ENCODE peak calls at places on chromosomes 2 and 18, in ten cellular contexts. One of them, this sample, is unnamed.
A peak's percentile ranks its signal among the peaks of the same experiment; 100 is the strongest.

GRCh38 chr18:37287601-37288000 is 278.0 kb downstream of the CELF4 start:
- DNase-seq in upper lobe of right lung: no peak
- DNase-seq in ovary: no peak
- DNase-seq in cardiac muscle cell: no peak
- DNase-seq in adrenal gland: no peak
- DNase-seq in MM.1S: no peak
- DNase-seq in esophagus muscularis mucosa: no peak
- DNase-seq in fibroblast of lung: no peak
- DNase-seq in colonic mucosa: no peak
- DNase-seq in hepatocyte: no peak
- DNase-seq in this sample: no peak

GRCh38 chr2:177155631-177156030 is 57.0 kb upstream of the HNRNPA3 start:
- DNase-seq in hepatocyte: no peak
- DNase-seq in ovary: no peak
- DNase-seq in upper lobe of right lung: no peak
- DNase-seq in cardiac muscle cell: no peak
- DNase-seq in esophagus muscularis mucosa: no peak
- DNase-seq in adrenal gland: no peak
- DNase-seq in fibroblast of lung: no peak
- DNase-seq in colonic mucosa: no peak
- DNase-seq in MM.1S: no peak
- DNase-seq in this sample: no peak

GRCh38 chr2:235638541-235639192 is 144.8 kb downstream of the AGAP1 start:
- DNase-seq in ovary: no peak
- DNase-seq in MM.1S: no peak
- DNase-seq in fibroblast of lung: no peak
- DNase-seq in upper lobe of right lung: no peak
- DNase-seq in esophagus muscularis mucosa: no peak
- DNase-seq in cardiac muscle cell: no peak
- DNase-seq in adrenal gland: no peak
- DNase-seq in hepatocyte: no peak
- DNase-seq in colonic mucosa: no peak
- DNase-seq in this sample: no peak

GRCh38 chr2:237799060-237799428 is 465 bp downstream of the RBM44 start:
- DNase-seq in fibroblast of lung: no peak
- DNase-seq in hepatocyte: no peak
- DNase-seq in MM.1S: no peak
- DNase-seq in cardiac muscle cell: no peak
- DNase-seq in esophagus muscularis mucosa: peak; percentile 37
- DNase-seq in colonic mucosa: no peak
- DNase-seq in adrenal gland: no peak
- DNase-seq in ovary: no peak
- DNase-seq in upper lobe of right lung: no peak
- DNase-seq in this sample: no peak

GRCh38 chr2:235754381-235755207 is 260.8 kb downstream of the AGAP1 start:
- DNase-seq in fibroblast of lung: no peak
- DNase-seq in ovary: no peak
- DNase-seq in adrenal gland: no peak
- DNase-seq in colonic mucosa: no peak
- DNase-seq in cardiac muscle cell: no peak
- DNase-seq in upper lobe of right lung: no peak
- DNase-seq in esophagus muscularis mucosa: no peak
- DNase-seq in hepatocyte: no peak
- DNase-seq in MM.1S: no peak
- DNase-seq in this sample: peak; percentile 63

GRCh38 chr2:15331787-15332186 is 229.3 kb downstream of the NBAS start:
- DNase-seq in ovary: no peak
- DNase-seq in esophagus muscularis mucosa: no peak
- DNase-seq in upper lobe of right lung: no peak
- DNase-seq in hepatocyte: no peak
- DNase-seq in fibroblast of lung: no peak
- DNase-seq in MM.1S: no peak
- DNase-seq in adrenal gland: no peak
- DNase-seq in cardiac muscle cell: no peak
- DNase-seq in colonic mucosa: no peak
- DNase-seq in this sample: no peak

GRCh38 chr2:238860966-238861730 is 13.3 kb downstream of the TWIST2 start:
- DNase-seq in esophagus muscularis mucosa: no peak
- DNase-seq in fibroblast of lung: no peak
- DNase-seq in MM.1S: no peak
- DNase-seq in colonic mucosa: no peak
- DNase-seq in adrenal gland: no peak
- DNase-seq in hepatocyte: no peak
- DNase-seq in ovary: no peak
- DNase-seq in cardiac muscle cell: no peak
- DNase-seq in upper lobe of right lung: no peak
- DNase-seq in this sample: no peak

GRCh38 chr2:145752091-145752806 is 1232.3 kb upstream of the ZEB2 start:
- DNase-seq in esophagus muscularis mucosa: no peak
- DNase-seq in ovary: no peak
- DNase-seq in MM.1S: peak; percentile 47
- DNase-seq in cardiac muscle cell: peak; percentile 78
- DNase-seq in fibroblast of lung: peak; percentile 85
- DNase-seq in colonic mucosa: no peak
- DNase-seq in adrenal gland: no peak
- DNase-seq in hepatocyte: peak; percentile 71
- DNase-seq in upper lobe of right lung: peak; percentile 57
- DNase-seq in this sample: peak; percentile 28

GRCh38 chr2:120754067-120754960 is 18.6 kb downstream of the GLI2 start:
- DNase-seq in colonic mucosa: no peak
- DNase-seq in cardiac muscle cell: no peak
- DNase-seq in MM.1S: no peak
- DNase-seq in adrenal gland: no peak
- DNase-seq in fibroblast of lung: peak; percentile 49
- DNase-seq in upper lobe of right lung: peak; percentile 26
- DNase-seq in hepatocyte: no peak
- DNase-seq in ovary: no peak
- DNase-seq in esophagus muscularis mucosa: no peak
- DNase-seq in this sample: no peak

GRCh38 chr18:9808530-9809241 is 77.1 kb upstream of the TXNDC2 start:
- DNase-seq in upper lobe of right lung: no peak
- DNase-seq in esophagus muscularis mucosa: no peak
- DNase-seq in adrenal gland: peak; percentile 44
- DNase-seq in ovary: peak; percentile 54
- DNase-seq in MM.1S: no peak
- DNase-seq in hepatocyte: no peak
- DNase-seq in colonic mucosa: no peak
- DNase-seq in cardiac muscle cell: peak; percentile 11
- DNase-seq in fibroblast of lung: peak; percentile 57
- DNase-seq in this sample: peak; percentile 82

GRCh38 chr18:58859935-58860334 is 4.7 kb upstream of the ZNF532 start:
- DNase-seq in MM.1S: no peak
- DNase-seq in upper lobe of right lung: no peak
- DNase-seq in cardiac muscle cell: no peak
- DNase-seq in colonic mucosa: no peak
- DNase-seq in fibroblast of lung: no peak
- DNase-seq in adrenal gland: no peak
- DNase-seq in ovary: no peak
- DNase-seq in hepatocyte: no peak
- DNase-seq in esophagus muscularis mucosa: no peak
- DNase-seq in this sample: no peak
- H3K4me3 ChIP-seq in MM.1S: no peak overlapping the region
- H3K4me3 ChIP-seq in upper lobe of right lung: no peak overlapping the region
- H3K4me3 ChIP-seq in cardiac muscle cell: no peak overlapping the region
- H3K4me3 ChIP-seq in colonic mucosa: no peak overlapping the region
- H3K4me3 ChIP-seq in fibroblast of lung: no peak overlapping the region
- H3K4me3 ChIP-seq in adrenal gland: no peak overlapping the region
- H3K4me3 ChIP-seq in ovary: no peak overlapping the region
- H3K4me3 ChIP-seq in hepatocyte: no peak overlapping the region
- H3K4me3 ChIP-seq in esophagus muscularis mucosa: no peak overlapping the region
- H3K4me3 ChIP-seq in this sample: no peak overlapping the region

GRCh38 chr2:143481728-143482127 is 352.5 kb downstream of the ARHGAP15 start:
- DNase-seq in MM.1S: no peak
- DNase-seq in adrenal gland: no peak
- DNase-seq in ovary: no peak
- DNase-seq in upper lobe of right lung: no peak
- DNase-seq in colonic mucosa: no peak
- DNase-seq in hepatocyte: no peak
- DNase-seq in fibroblast of lung: no peak
- DNase-seq in cardiac muscle cell: no peak
- DNase-seq in esophagus muscularis mucosa: no peak
- DNase-seq in this sample: peak; percentile 95

GRCh38 chr2:143482761-143483160 is 353.5 kb downstream of the ARHGAP15 start:
- DNase-seq in colonic mucosa: no peak
- DNase-seq in hepatocyte: no peak
- DNase-seq in cardiac muscle cell: no peak
- DNase-seq in upper lobe of right lung: no peak
- DNase-seq in fibroblast of lung: peak; percentile 18
- DNase-seq in MM.1S: no peak
- DNase-seq in ovary: no peak
- DNase-seq in adrenal gland: no peak
- DNase-seq in esophagus muscularis mucosa: no peak
- DNase-seq in this sample: no peak

GRCh38 chr2:143480586-143481230 is 351.5 kb downstream of the ARHGAP15 start:
- DNase-seq in adrenal gland: no peak
- DNase-seq in colonic mucosa: no peak
- DNase-seq in fibroblast of lung: peak; percentile 13
- DNase-seq in ovary: no peak
- DNase-seq in hepatocyte: no peak
- DNase-seq in esophagus muscularis mucosa: no peak
- DNase-seq in MM.1S: no peak
- DNase-seq in cardiac muscle cell: no peak
- DNase-seq in upper lobe of right lung: no peak
- DNase-seq in this sample: peak; percentile 61

GRCh38 chr2:143481231-143481613 is 352.0 kb downstream of the ARHGAP15 start:
- DNase-seq in adrenal gland: no peak
- DNase-seq in MM.1S: no peak
- DNase-seq in fibroblast of lung: no peak
- DNase-seq in ovary: no peak
- DNase-seq in esophagus muscularis mucosa: no peak
- DNase-seq in upper lobe of right lung: no peak
- DNase-seq in colonic mucosa: no peak
- DNase-seq in hepatocyte: no peak
- DNase-seq in cardiac muscle cell: no peak
- DNase-seq in this sample: no peak

DNA sequence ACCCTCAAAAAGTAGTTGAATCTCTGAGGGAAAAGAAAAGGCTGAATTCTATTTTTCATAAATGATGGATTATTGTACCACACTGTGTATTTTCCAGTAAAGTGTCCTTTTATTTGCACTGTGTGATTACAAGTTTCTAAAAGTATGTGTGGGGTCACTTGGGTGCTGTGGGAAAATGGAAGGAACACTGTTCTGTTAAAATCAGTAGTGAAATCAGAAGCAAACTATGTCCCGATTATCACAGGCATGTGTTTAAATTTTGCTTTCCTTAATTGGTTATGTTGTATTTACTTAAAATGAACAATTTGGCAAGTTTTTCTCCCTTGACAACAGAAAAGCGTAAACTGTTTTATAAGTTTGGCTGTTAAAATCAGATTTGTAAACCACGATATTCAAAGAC is 353.1 kb downstream of the ARHGAP15 start:
- DNase-seq in colonic mucosa: no peak
- DNase-seq in fibroblast of lung: peak; percentile 66
- DNase-seq in MM.1S: no peak
- DNase-seq in upper lobe of right lung: no peak
- DNase-seq in ovary: no peak
- DNase-seq in hepatocyte: no peak
- DNase-seq in cardiac muscle cell: no peak
- DNase-seq in esophagus muscularis mucosa: no peak
- DNase-seq in adrenal gland: no peak
- DNase-seq in this sample: no peak
- H3K4me1 ChIP-seq in colonic mucosa: no peaks in the 10 kb centered on the region
- H3K4me1 ChIP-seq in fibroblast of lung: peaks cover 5% of the 10 kb centered on the region
- H3K4me1 ChIP-seq in MM.1S: no peaks in the 10 kb centered on the region
- H3K4me1 ChIP-seq in upper lobe of right lung: peaks cover 4% of the 10 kb centered on the region
- H3K4me1 ChIP-seq in ovary: peaks cover 1% of the 10 kb centered on the region
- H3K4me1 ChIP-seq in hepatocyte: no peaks in the 10 kb centered on the region
- H3K4me1 ChIP-seq in cardiac muscle cell: no peaks in the 10 kb centered on the region
- H3K4me1 ChIP-seq in esophagus muscularis mucosa: peaks cover 5% of the 10 kb centered on the region
- H3K4me1 ChIP-seq in adrenal gland: no peaks in the 10 kb centered on the region
- H3K4me1 ChIP-seq in this sample: peaks cover 26% of the 10 kb centered on the region

DNA sequence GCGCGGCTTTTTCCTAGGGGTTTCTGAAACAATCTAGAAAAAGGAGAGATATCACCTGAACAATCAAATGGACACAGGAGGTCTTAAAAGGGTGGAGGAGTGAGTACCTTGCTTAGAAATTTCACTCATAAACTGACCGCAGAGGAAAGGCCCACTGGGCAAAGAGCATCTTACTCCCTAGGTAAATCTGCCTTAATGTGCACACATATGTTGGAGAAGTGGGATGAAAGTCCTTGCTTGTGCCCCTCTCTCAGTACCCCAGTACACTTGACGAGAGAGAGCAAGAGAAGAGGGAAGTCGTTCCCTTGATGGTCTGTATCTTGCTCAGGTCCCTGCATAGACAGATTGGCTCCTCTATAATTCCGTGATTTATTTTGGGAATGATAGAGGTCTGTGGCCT is 6.7 kb downstream of the TBR1 start:
- DNase-seq in adrenal gland: no peak
- DNase-seq in hepatocyte: no peak
- DNase-seq in upper lobe of right lung: no peak
- DNase-seq in MM.1S: no peak
- DNase-seq in cardiac muscle cell: no peak
- DNase-seq in ovary: no peak
- DNase-seq in colonic mucosa: no peak
- DNase-seq in esophagus muscularis mucosa: no peak
- DNase-seq in fibroblast of lung: no peak
- DNase-seq in this sample: no peak
- H3K9me3 ChIP-seq in adrenal gland: no peaks in the 10 kb centered on the region
- H3K9me3 ChIP-seq in hepatocyte: no peaks in the 10 kb centered on the region
- H3K9me3 ChIP-seq in upper lobe of right lung: no peaks in the 10 kb centered on the region
- H3K9me3 ChIP-seq in MM.1S: no peaks in the 10 kb centered on the region
- H3K9me3 ChIP-seq in cardiac muscle cell: no peaks in the 10 kb centered on the region
- H3K9me3 ChIP-seq in ovary: no peaks in the 10 kb centered on the region
- H3K9me3 ChIP-seq in colonic mucosa: no peaks in the 10 kb centered on the region
- H3K9me3 ChIP-seq in esophagus muscularis mucosa: no peaks in the 10 kb centered on the region
- H3K9me3 ChIP-seq in fibroblast of lung: no peaks in the 10 kb centered on the region
- H3K9me3 ChIP-seq in this sample: no peaks in the 10 kb centered on the region

DNA sequence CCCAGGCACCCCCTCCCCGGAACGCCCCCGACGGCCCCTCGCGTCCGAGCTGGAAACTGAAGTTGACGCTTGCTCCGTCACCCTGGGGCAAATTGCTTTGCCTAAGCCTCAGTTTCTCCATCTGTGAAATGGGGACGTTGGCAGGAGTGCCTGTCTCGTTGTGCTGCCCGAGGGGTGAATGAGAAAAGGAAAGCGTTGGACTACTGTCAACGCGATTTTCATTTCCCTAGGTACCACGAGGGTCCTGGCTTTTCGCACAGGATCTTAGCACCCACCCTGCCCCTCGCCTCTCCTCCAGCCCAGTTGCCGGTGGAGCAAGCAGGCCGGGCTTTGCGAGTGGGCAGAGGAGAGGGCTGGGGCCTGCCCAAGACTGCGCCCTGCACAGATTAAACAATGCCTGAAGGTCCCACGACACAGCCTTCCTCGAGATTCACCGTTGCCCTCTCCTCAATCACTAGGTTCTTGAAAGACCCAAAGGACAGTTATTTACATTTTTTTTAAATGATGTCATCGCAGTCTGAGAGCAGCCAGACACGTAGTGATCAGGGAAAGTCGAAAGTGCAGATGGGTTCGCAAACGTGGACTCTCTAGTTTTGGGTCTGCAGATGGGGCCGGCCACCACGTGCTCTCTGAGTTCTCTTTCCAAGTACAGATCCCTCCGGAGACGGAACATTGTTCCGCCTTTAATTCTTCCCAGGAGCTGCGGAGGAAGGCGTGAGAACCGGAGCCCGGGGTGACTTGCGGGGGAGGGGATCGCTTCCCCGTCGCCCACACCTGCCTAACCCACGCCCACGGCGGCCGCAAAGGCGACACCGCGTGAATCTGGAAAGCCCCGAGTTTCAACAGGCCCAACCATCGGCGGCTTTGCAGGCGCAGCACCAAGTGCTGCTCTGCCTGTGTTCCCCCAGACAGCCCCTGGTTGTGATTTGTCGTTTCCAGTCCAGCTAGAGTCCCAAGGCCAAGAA is 54.1 kb downstream of the PKDCC start:
- DNase-seq in colonic mucosa: peak; percentile 67
- DNase-seq in hepatocyte: peak; percentile 80
- DNase-seq in MM.1S: peak; percentile 92
- DNase-seq in cardiac muscle cell: no peak
- DNase-seq in fibroblast of lung: peak; percentile 92
- DNase-seq in upper lobe of right lung: peak; percentile 93
- DNase-seq in ovary: peak; percentile 75
- DNase-seq in adrenal gland: peak; percentile 56
- DNase-seq in esophagus muscularis mucosa: no peak
- DNase-seq in this sample: no peak
- H3K4me3 ChIP-seq in colonic mucosa: peak overlapping the region; percentile 48
- H3K4me3 ChIP-seq in hepatocyte: no peak overlapping the region
- H3K4me3 ChIP-seq in MM.1S: peak overlapping the region; percentile 57
- H3K4me3 ChIP-seq in cardiac muscle cell: no peak overlapping the region
- H3K4me3 ChIP-seq in fibroblast of lung: peak overlapping the region; percentile 27
- H3K4me3 ChIP-seq in upper lobe of right lung: peak overlapping the region; percentile 51
- H3K4me3 ChIP-seq in ovary: peak overlapping the region; percentile 44
- H3K4me3 ChIP-seq in adrenal gland: no peak overlapping the region
- H3K4me3 ChIP-seq in esophagus muscularis mucosa: peak overlapping the region; percentile 60
- H3K4me3 ChIP-seq in this sample: no peak overlapping the region

This sample was measured in HAP-1.